ENCODE peak calls at places on chromosomes 2 and 18, in eight cellular contexts. I, B, N, C, Y, A, P and F are unnamed samples.

GRCh38 chr2:74695663-74696062 is 41.6 kb downstream of the SEMA4F start:
- ATAC-seq in C (no peak), N (no peak), B (no peak), I (no peak), Y (no peak), A (no peak), P (no peak), F (peak)

GRCh38 chr2:217777906-217778305 is 224.9 kb downstream of the TNS1 start:
- ATAC-seq in P (no peak), N (no peak), A (no peak), C (no peak), Y (no peak), B (no peak), I (no peak), F (peak)

GRCh38 chr2:138115664-138116063 is 151.4 kb downstream of the HNMT start:
- ATAC-seq in N (no peak), B (no peak), I (no peak), A (no peak), P (no peak), Y (no peak), C (no peak), F (no peak)

GRCh38 chr18:44887227-44887631 is 206.5 kb downstream of the SETBP1 start:
- ATAC-seq in A (peak), Y (peak), B (peak), P (peak), C (no peak), I (peak), N (peak), F (peak)

GRCh38 chr2:173037245-173038106 is 38.2 kb upstream of the MAP3K20 start:
- ATAC-seq in P (peak), Y (no peak), C (no peak), A (no peak), N (no peak), B (no peak), I (no peak), F (no peak)

GRCh38 chr2:3115301-3116042 is 262.1 kb downstream of the EIPR1 start:
- ATAC-seq in B (no peak), I (no peak), C (no peak), N (no peak), Y (no peak), A (no peak), P (no peak), F (no peak)

GRCh38 chr2:53884883-53885282 is 25.1 kb upstream of the GPR75 start:
- ATAC-seq in I (no peak), P (no peak), N (no peak), B (no peak), Y (no peak), C (no peak), A (no peak), F (no peak)

GRCh38 chr2:119252186-119253113 is 28.8 kb downstream of the STEAP3 start:
- ATAC-seq in C (no peak), P (peak), B (no peak), I (no peak), N (no peak), A (no peak), Y (peak), F (peak)

GRCh38 chr2:65800998-65801397 is 368.6 kb upstream of the SPRED2 start:
- ATAC-seq in Y (no peak), A (no peak), P (no peak), B (no peak), N (no peak), I (no peak), C (no peak), F (no peak)

GRCh38 chr2:44342854-44343253 is 18.4 kb downstream of the PREPL start:
- ATAC-seq in B (peak), A (peak), P (no peak), I (no peak), C (no peak), Y (no peak), N (peak), F (no peak)

GRCh38 chr18:23201741-23202140 is 66.5 kb downstream of the CABLES1 start:
- ATAC-seq in I (no peak), N (no peak), B (no peak), A (no peak), Y (no peak), C (no peak), P (no peak), F (no peak)

GRCh38 chr2:239157269-239157668 is 243.6 kb downstream of the HDAC4 start:
- ATAC-seq in B (no peak), N (no peak), I (no peak), A (no peak), P (no peak), Y (no peak), C (no peak), F (no peak)

GRCh38 chr2:111668741-111669140 is 215.3 kb downstream of the ANAPC1 start:
- ATAC-seq in P (no peak), C (no peak), B (no peak), I (no peak), Y (no peak), A (no peak), N (no peak), F (no peak)

GRCh38 chr2:163580757-163581156 is 155.1 kb downstream of the FIGN start:
- ATAC-seq in A (no peak), Y (no peak), I (no peak), N (no peak), C (no peak), B (no peak), P (no peak), F (no peak)

GRCh38 chr2:205056066-205056678 is 510.9 kb downstream of the PARD3B start:
- ATAC-seq in P (no peak), Y (no peak), C (no peak), A (no peak), N (no peak), I (no peak), B (no peak), F (no peak)

GRCh38 chr18:13808294-13809024 is 15.5 kb upstream of the MC5R start:
- ATAC-seq in C (no peak), B (no peak), Y (no peak), A (no peak), P (no peak), I (no peak), N (no peak), F (no peak)